ENCODE peak calls at places on chromosomes 3 and 15, in four cellular contexts. One of them, this sample, is unnamed.

GRCh38 chr15:73923488-73924164 is 2.6 kb upstream of the LOXL1 start:
- DNase-seq in nucleus accumbens: no peak
- DNase-seq in substantia nigra: no peak
- DNase-seq in NCI-H1417: no peak
- DNase-seq in this sample: peak; percentile 64

GRCh38 chr3:25856902-25857518 is 67.1 kb downstream of the OXSM start:
- DNase-seq in substantia nigra: no peak
- DNase-seq in NCI-H1417: peak; percentile 22
- DNase-seq in nucleus accumbens: no peak
- DNase-seq in this sample: no peak

GRCh38 chr3:20100106-20100605 is 59.9 kb downstream of the KAT2B start:
- DNase-seq in substantia nigra: no peak
- DNase-seq in NCI-H1417: no peak
- DNase-seq in nucleus accumbens: no peak
- DNase-seq in this sample: no peak

GRCh38 chr3:134282659-134283047 is 32.0 kb upstream of the RYK start:
- DNase-seq in substantia nigra: no peak
- DNase-seq in nucleus accumbens: no peak
- DNase-seq in NCI-H1417: no peak
- DNase-seq in this sample: no peak

GRCh38 chr15:97729270-97729669 is 231.2 kb upstream of the ARRDC4 start:
- DNase-seq in substantia nigra: no peak
- DNase-seq in NCI-H1417: no peak
- DNase-seq in nucleus accumbens: no peak
- DNase-seq in this sample: no peak

GRCh38 chr3:45123841-45124269 is 22.3 kb downstream of the CDCP1 start:
- DNase-seq in substantia nigra: no peak
- DNase-seq in nucleus accumbens: no peak
- DNase-seq in NCI-H1417: no peak
- DNase-seq in this sample: no peak

GRCh38 chr3:49841126-49841525 is 15.2 kb downstream of the TRAIP start:
- DNase-seq in substantia nigra: no peak
- DNase-seq in nucleus accumbens: no peak
- DNase-seq in NCI-H1417: peak; percentile 25
- DNase-seq in this sample: no peak

GRCh38 chr3:161264771-161265343 is 43.7 kb downstream of the NMD3 start:
- DNase-seq in NCI-H1417: no peak
- DNase-seq in substantia nigra: no peak
- DNase-seq in nucleus accumbens: no peak
- DNase-seq in this sample: no peak

GRCh38 chr3:191425322-191425734 is 35.6 kb upstream of the PYDC2 start:
- DNase-seq in substantia nigra: no peak
- DNase-seq in nucleus accumbens: peak; percentile 15
- DNase-seq in NCI-H1417: no peak
- DNase-seq in this sample: no peak

GRCh38 chr3:101216710-101217457 is 103.5 kb downstream of the IMPG2 start:
- DNase-seq in substantia nigra: no peak
- DNase-seq in nucleus accumbens: no peak
- DNase-seq in NCI-H1417: no peak
- DNase-seq in this sample: peak; percentile 51

GRCh38 chr3:114775395-114775794 is 371.7 kb downstream of the ZBTB20 start:
- DNase-seq in nucleus accumbens: no peak
- DNase-seq in NCI-H1417: peak; percentile 23
- DNase-seq in substantia nigra: no peak
- DNase-seq in this sample: no peak

GRCh38 chr3:77281721-77282120 is 241.8 kb downstream of the ROBO2 start:
- DNase-seq in NCI-H1417: peak; percentile 31
- DNase-seq in substantia nigra: no peak
- DNase-seq in nucleus accumbens: peak; percentile 5
- DNase-seq in this sample: no peak

GRCh38 chr3:138059261-138059660 is 49.3 kb downstream of the CLDN18 start:
- DNase-seq in NCI-H1417: no peak
- DNase-seq in substantia nigra: no peak
- DNase-seq in nucleus accumbens: no peak
- DNase-seq in this sample: no peak

GRCh38 chr3:114363554-114364202 is 69.8 kb downstream of the TIGIT start:
- DNase-seq in substantia nigra: no peak
- DNase-seq in nucleus accumbens: no peak
- DNase-seq in NCI-H1417: no peak
- DNase-seq in this sample: no peak

GRCh38 chr3:16388850-16389411 is 123.9 kb downstream of the OXNAD1 start:
- DNase-seq in substantia nigra: no peak
- DNase-seq in NCI-H1417: no peak
- DNase-seq in nucleus accumbens: no peak
- DNase-seq in this sample: no peak

GRCh38 chr15:65101418-65101890 is 13.5 kb downstream of the UBAP1L start:
- DNase-seq in NCI-H1417: peak; percentile 18
- DNase-seq in substantia nigra: peak; percentile 32
- DNase-seq in nucleus accumbens: peak; percentile 67
- DNase-seq in this sample: no peak

GRCh38 chr3:196976891-196977420 is 8.3 kb upstream of the PIGZ start:
- DNase-seq in nucleus accumbens: no peak
- DNase-seq in substantia nigra: no peak
- DNase-seq in NCI-H1417: no peak
- DNase-seq in this sample: no peak

GRCh38 chr3:152413244-152413643 is 144.5 kb downstream of the MBNL1 start:
- DNase-seq in nucleus accumbens: no peak
- DNase-seq in substantia nigra: no peak
- DNase-seq in NCI-H1417: no peak
- DNase-seq in this sample: no peak

GRCh38 chr3:171234298-171235020 is 207.9 kb upstream of the SLC2A2 start:
- DNase-seq in substantia nigra: no peak
- DNase-seq in NCI-H1417: no peak
- DNase-seq in nucleus accumbens: peak; percentile 30
- DNase-seq in this sample: no peak

GRCh38 chr15:49199666-49200065 is 29.6 kb downstream of the GALK2 start:
- DNase-seq in substantia nigra: no peak
- DNase-seq in NCI-H1417: no peak
- DNase-seq in nucleus accumbens: no peak
- DNase-seq in this sample: no peak

GRCh38 chr3:52220380-52221026 is 4.9 kb downstream of the TLR9 start:
- DNase-seq in nucleus accumbens: peak; percentile 76
- DNase-seq in NCI-H1417: peak; percentile 74
- DNase-seq in substantia nigra: peak; percentile 38
- DNase-seq in this sample: peak; percentile 91

GRCh38 chr3:119819806-119820205 is 37.9 kb downstream of the NR1I2 start:
- DNase-seq in substantia nigra: no peak
- DNase-seq in NCI-H1417: peak; percentile 30
- DNase-seq in nucleus accumbens: no peak
- DNase-seq in this sample: no peak

GRCh38 chr3:175200391-175200790 is 341.3 kb downstream of the NAALADL2 start:
- DNase-seq in substantia nigra: no peak
- DNase-seq in nucleus accumbens: no peak
- DNase-seq in NCI-H1417: no peak
- DNase-seq in this sample: no peak

GRCh38 chr3:154307363-154307762 is 16.9 kb downstream of the DHX36 start:
- DNase-seq in nucleus accumbens: no peak
- DNase-seq in substantia nigra: no peak
- DNase-seq in NCI-H1417: no peak
- DNase-seq in this sample: no peak

GRCh38 chr3:160448845-160449659 is 534 bp downstream of the TRIM59 start:
- DNase-seq in nucleus accumbens: no peak
- DNase-seq in substantia nigra: no peak
- DNase-seq in NCI-H1417: no peak
- DNase-seq in this sample: peak; percentile 78

GRCh38 chr15:29268706-29269484 is 727 bp downstream of the NSMCE3 start:
- DNase-seq in substantia nigra: no peak
- DNase-seq in NCI-H1417: peak; percentile 82
- DNase-seq in nucleus accumbens: peak; percentile 36
- DNase-seq in this sample: peak; percentile 70

GRCh38 chr15:66462630-66463029 is 34.9 kb downstream of the SNAPC5 start:
- DNase-seq in NCI-H1417: no peak
- DNase-seq in substantia nigra: no peak
- DNase-seq in nucleus accumbens: no peak
- DNase-seq in this sample: no peak

GRCh38 chr3:49133226-49133951 is 539 bp upstream of the LAMB2 start:
- DNase-seq in NCI-H1417: peak; percentile 78
- DNase-seq in substantia nigra: peak; percentile 18
- DNase-seq in nucleus accumbens: peak; percentile 78
- DNase-seq in this sample: peak; percentile 93

GRCh38 chr3:13004376-13004775 is 68.9 kb downstream of the IQSEC1 start:
- DNase-seq in NCI-H1417: no peak
- DNase-seq in nucleus accumbens: no peak
- DNase-seq in substantia nigra: no peak
- DNase-seq in this sample: no peak

GRCh38 chr3:98918586-98918985 is 17.1 kb upstream of the DCBLD2 start:
- DNase-seq in nucleus accumbens: no peak
- DNase-seq in NCI-H1417: no peak
- DNase-seq in substantia nigra: no peak
- DNase-seq in this sample: no peak

GRCh38 chr3:149563114-149563513 is 88.6 kb downstream of the TM4SF4 start:
- DNase-seq in nucleus accumbens: no peak
- DNase-seq in substantia nigra: no peak
- DNase-seq in NCI-H1417: no peak
- DNase-seq in this sample: no peak

GRCh38 chr15:94263341-94264273 is 32.2 kb downstream of the MCTP2 start:
- DNase-seq in nucleus accumbens: no peak
- DNase-seq in substantia nigra: no peak
- DNase-seq in NCI-H1417: no peak
- DNase-seq in this sample: no peak

GRCh38 chr3:14768881-14769280 is 49.9 kb upstream of the FGD5 start:
- DNase-seq in NCI-H1417: no peak
- DNase-seq in nucleus accumbens: no peak
- DNase-seq in substantia nigra: no peak
- DNase-seq in this sample: no peak

GRCh38 chr3:66386925-66387650 is 113.7 kb downstream of the LRIG1 start:
- DNase-seq in NCI-H1417: no peak
- DNase-seq in nucleus accumbens: peak; percentile 58
- DNase-seq in substantia nigra: peak; percentile 32
- DNase-seq in this sample: no peak

GRCh38 chr3:45618081-45618509 is 23.5 kb downstream of the LIMD1 start:
- DNase-seq in substantia nigra: no peak
- DNase-seq in nucleus accumbens: no peak
- DNase-seq in NCI-H1417: no peak
- DNase-seq in this sample: peak; percentile 44

GRCh38 chr3:113174806-113175490 is 36.4 kb upstream of the BOC start:
- DNase-seq in substantia nigra: no peak
- DNase-seq in nucleus accumbens: no peak
- DNase-seq in NCI-H1417: no peak
- DNase-seq in this sample: no peak

This sample was measured in kidney.